ENCODE peak calls at places on chromosomes 13 and 19, in five cellular contexts. C is H1, U is endodermal cell, V is kidney glomerular epithelial cell, W is Right ventricle myocardium inferior. Z is an unnamed sample.

GRCh38 chr13:51122868-51123267 is 11.8 kb upstream of the C13orf42 start:
- DNase-seq in C (no peak), U (peak; percentile 61), V (peak; percentile 26), W (no peak), Z (no peak)

GRCh38 chr13:111659842-111660241 is 339.4 kb downstream of the TEX29 start:
- DNase-seq in C (no peak), U (no peak), V (no peak), W (no peak), Z (no peak)

GRCh38 chr19:2949939-2950285 is 5.1 kb upstream of the ZNF77 start:
- DNase-seq in C (no peak), U (no peak), V (no peak), W (no peak), Z (no peak)

GRCh38 chr19:9306443-9306842 is 3.2 kb downstream of the ZNF699 start:
- DNase-seq in C (no peak), U (no peak), V (peak; percentile 21), W (no peak), Z (no peak)

GRCh38 chr19:3210347-3211017 is 14.0 kb upstream of the CELF5 start:
- DNase-seq in C (peak; percentile 34), U (peak; percentile 92), V (peak; percentile 8), W (peak; percentile 83), Z (peak; percentile 79)

GRCh38 chr13:104809483-104809882 is 1726.0 kb downstream of the EFNB2 start:
- DNase-seq in C (no peak), U (no peak), V (no peak), W (no peak), Z (no peak)

GRCh38 chr19:30722801-30723200 is 350.6 kb downstream of the ZNF536 start:
- DNase-seq in C (no peak), U (no peak), V (no peak), W (no peak), Z (no peak)

GRCh38 chr13:114130708-114131580 is 1.5 kb downstream of the RASA3 start:
- DNase-seq in C (no peak), U (peak; percentile 79), V (peak; percentile 86), W (peak; percentile 82), Z (no peak)

GRCh38 chr19:44025217-44025936 is at the start of gene ZNF222:
- DNase-seq in C (peak; percentile 25), U (peak; percentile 88), V (peak; percentile 86), W (peak; percentile 92), Z (peak; percentile 28)

GRCh38 chr19:34228347-34228746 is 26.0 kb upstream of the GARRE1 start:
- DNase-seq in C (no peak), U (no peak), V (no peak), W (no peak), Z (no peak)

GRCh38 chr13:50685491-50685890 is 158.0 kb downstream of the DLEU7 start:
- DNase-seq in C (no peak), U (no peak), V (no peak), W (peak; percentile 83), Z (no peak)

GRCh38 chr13:110116072-110116487 is 190.9 kb downstream of the COL4A1 start:
- DNase-seq in C (no peak), U (peak; percentile 91), V (no peak), W (peak; percentile 79), Z (peak; percentile 57)

GRCh38 chr13:113548171-113548641 is 36.3 kb upstream of the TFDP1 start:
- DNase-seq in C (no peak), U (peak; percentile 43), V (no peak), W (no peak), Z (no peak)

GRCh38 chr19:15390814-15391213 is 11.2 kb upstream of the AKAP8 start:
- DNase-seq in C (no peak), U (no peak), V (no peak), W (no peak), Z (no peak)

GRCh38 chr19:11007376-11007775 is 46.5 kb downstream of the SMARCA4 start:
- DNase-seq in C (no peak), U (no peak), V (no peak), W (no peak), Z (no peak)

GRCh38 chr19:51060336-51060735 is 4.6 kb downstream of the KLK13 start:
- DNase-seq in C (no peak), U (no peak), V (no peak), W (no peak), Z (no peak)

GRCh38 chr19:15330801-15331418 is 1.4 kb downstream of the BRD4 start:
- DNase-seq in C (no peak), U (peak; percentile 53), V (peak; percentile 48), W (no peak), Z (no peak)

GRCh38 chr13:31225998-31226675 is 26.4 kb downstream of the B3GLCT start:
- DNase-seq in C (no peak), U (peak; percentile 67), V (no peak), W (no peak), Z (no peak)

GRCh38 chr19:2309734-2310362 is 1.9 kb upstream of the LINGO3 start:
- DNase-seq in C (no peak), U (no peak), V (no peak), W (no peak), Z (no peak)

GRCh38 chr13:110403315-110403714 is 96.2 kb downstream of the COL4A2 start:
- DNase-seq in C (no peak), U (no peak), V (no peak), W (no peak), Z (no peak)

GRCh38 chr13:102198418-102199322 is 203.2 kb downstream of the FGF14 start:
- DNase-seq in C (no peak), U (no peak), V (no peak), W (no peak), Z (no peak)

GRCh38 chr13:96984061-96984508 is 10.2 kb downstream of the OXGR1 start:
- DNase-seq in C (no peak), U (peak; percentile 58), V (no peak), W (no peak), Z (no peak)

GRCh38 chr19:3625996-3626472 is 556 bp downstream of the CACTIN start:
- DNase-seq in C (no peak), U (no peak), V (no peak), W (no peak), Z (no peak)

GRCh38 chr13:113152894-113153809 is 5.3 kb upstream of the PROZ start:
- DNase-seq in C (no peak), U (peak; percentile 87), V (no peak), W (peak; percentile 78), Z (no peak)

GRCh38 chr19:5154129-5154798 is 185.4 kb downstream of the KDM4B start:
- DNase-seq in C (no peak), U (peak; percentile 91), V (no peak), W (peak; percentile 67), Z (peak; percentile 37)

GRCh38 chr13:40102854-40103253 is 447.4 kb downstream of the COG6 start:
- DNase-seq in C (no peak), U (no peak), V (peak; percentile 94), W (no peak), Z (no peak)

GRCh38 chr13:33262069-33262487 is 23.5 kb downstream of the STARD13 start:
- DNase-seq in C (no peak), U (peak; percentile 89), V (peak; percentile 80), W (no peak), Z (no peak)

GRCh38 chr13:67383358-67383757 is 153.2 kb upstream of the PCDH9 start:
- DNase-seq in C (no peak), U (no peak), V (no peak), W (no peak), Z (no peak)

GRCh38 chr13:94620286-94620896 is 18.7 kb downstream of the GPR180 start:
- DNase-seq in C (no peak), U (peak; percentile 77), V (peak; percentile 12), W (no peak), Z (no peak)